ENCODE peak calls at places on chromosomes 7 and 10, in six cellular contexts. One of them, this sample, is unnamed.

GRCh38 chr7:76296743-76297740 is 5.4 kb upstream of the HSPB1 start:
- DNase-seq in dorsolateral prefrontal cortex: no peak
- DNase-seq in AG04450: peak; percentile 84
- DNase-seq in hepatocyte: peak; percentile 84
- DNase-seq in HFF-Myc: no peak
- DNase-seq in fibroblast of mammary gland: peak; percentile 93
- DNase-seq in this sample: peak; percentile 87

GRCh38 chr10:116418394-116418793 is 9.3 kb upstream of the PNLIPRP3 start:
- DNase-seq in HFF-Myc: no peak
- DNase-seq in fibroblast of mammary gland: no peak
- DNase-seq in hepatocyte: no peak
- DNase-seq in dorsolateral prefrontal cortex: no peak
- DNase-seq in AG04450: no peak
- DNase-seq in this sample: no peak

GRCh38 chr10:112793197-112793921 is 156.7 kb upstream of the TCF7L2 start:
- DNase-seq in fibroblast of mammary gland: peak; percentile 75
- DNase-seq in AG04450: no peak
- DNase-seq in hepatocyte: no peak
- DNase-seq in HFF-Myc: no peak
- DNase-seq in dorsolateral prefrontal cortex: no peak
- DNase-seq in this sample: no peak

GRCh38 chr7:101245147-101245668 is 327 bp upstream of the FIS1 start:
- DNase-seq in HFF-Myc: no peak
- DNase-seq in AG04450: no peak
- DNase-seq in dorsolateral prefrontal cortex: no peak
- DNase-seq in fibroblast of mammary gland: no peak
- DNase-seq in hepatocyte: no peak
- DNase-seq in this sample: no peak

GRCh38 chr10:12513003-12513365 is 163.6 kb downstream of the CAMK1D start:
- DNase-seq in AG04450: no peak
- DNase-seq in fibroblast of mammary gland: no peak
- DNase-seq in HFF-Myc: no peak
- DNase-seq in dorsolateral prefrontal cortex: no peak
- DNase-seq in hepatocyte: no peak
- DNase-seq in this sample: no peak

GRCh38 chr10:3961082-3961481 is 176.1 kb upstream of the KLF6 start:
- DNase-seq in AG04450: no peak
- DNase-seq in HFF-Myc: no peak
- DNase-seq in dorsolateral prefrontal cortex: no peak
- DNase-seq in hepatocyte: no peak
- DNase-seq in fibroblast of mammary gland: no peak
- DNase-seq in this sample: no peak

GRCh38 chr10:62738916-62739315 is 65.6 kb upstream of the ADO start:
- DNase-seq in dorsolateral prefrontal cortex: no peak
- DNase-seq in hepatocyte: no peak
- DNase-seq in HFF-Myc: peak; percentile 39
- DNase-seq in AG04450: no peak
- DNase-seq in fibroblast of mammary gland: peak; percentile 84
- DNase-seq in this sample: no peak

GRCh38 chr7:108653526-108653925 is 83.9 kb downstream of the DNAJB9 start:
- DNase-seq in hepatocyte: peak; percentile 9
- DNase-seq in HFF-Myc: no peak
- DNase-seq in dorsolateral prefrontal cortex: no peak
- DNase-seq in AG04450: no peak
- DNase-seq in fibroblast of mammary gland: no peak
- DNase-seq in this sample: no peak

GRCh38 chr7:84422790-84423189 is 228.2 kb upstream of the SEMA3A start:
- DNase-seq in fibroblast of mammary gland: peak; percentile 37
- DNase-seq in HFF-Myc: no peak
- DNase-seq in dorsolateral prefrontal cortex: no peak
- DNase-seq in AG04450: no peak
- DNase-seq in hepatocyte: no peak
- DNase-seq in this sample: no peak

GRCh38 chr10:97764519-97764931 is 7.3 kb downstream of the SFRP5 start:
- DNase-seq in hepatocyte: no peak
- DNase-seq in HFF-Myc: no peak
- DNase-seq in dorsolateral prefrontal cortex: no peak
- DNase-seq in fibroblast of mammary gland: no peak
- DNase-seq in AG04450: no peak
- DNase-seq in this sample: peak; percentile 40

GRCh38 chr10:85650791-85651506 is 715.6 kb downstream of the GRID1 start:
- DNase-seq in hepatocyte: peak; percentile 25
- DNase-seq in AG04450: no peak
- DNase-seq in dorsolateral prefrontal cortex: no peak
- DNase-seq in fibroblast of mammary gland: no peak
- DNase-seq in HFF-Myc: no peak
- DNase-seq in this sample: no peak

GRCh38 chr7:118877187-118877586 is 652.7 kb downstream of the ANKRD7 start:
- DNase-seq in dorsolateral prefrontal cortex: no peak
- DNase-seq in AG04450: no peak
- DNase-seq in HFF-Myc: no peak
- DNase-seq in fibroblast of mammary gland: no peak
- DNase-seq in hepatocyte: no peak
- DNase-seq in this sample: no peak

GRCh38 chr10:113273151-113273876 is 279.5 kb upstream of the HABP2 start:
- DNase-seq in dorsolateral prefrontal cortex: peak; percentile 5
- DNase-seq in hepatocyte: no peak
- DNase-seq in fibroblast of mammary gland: no peak
- DNase-seq in HFF-Myc: no peak
- DNase-seq in AG04450: no peak
- DNase-seq in this sample: no peak

GRCh38 chr7:104923010-104923421 is 91.0 kb upstream of the KMT2E start:
- DNase-seq in HFF-Myc: peak; percentile 82
- DNase-seq in fibroblast of mammary gland: peak; percentile 93
- DNase-seq in hepatocyte: peak; percentile 87
- DNase-seq in AG04450: peak; percentile 59
- DNase-seq in dorsolateral prefrontal cortex: peak; percentile 7
- DNase-seq in this sample: no peak

GRCh38 chr7:104971290-104972071 is 42.5 kb upstream of the KMT2E start:
- DNase-seq in AG04450: no peak
- DNase-seq in dorsolateral prefrontal cortex: no peak
- DNase-seq in fibroblast of mammary gland: peak; percentile 67
- DNase-seq in HFF-Myc: no peak
- DNase-seq in hepatocyte: peak; percentile 33
- DNase-seq in this sample: no peak

GRCh38 chr10:23314835-23315239 is 29.8 kb downstream of the C10orf67 start:
- DNase-seq in AG04450: peak; percentile 71
- DNase-seq in hepatocyte: peak; percentile 91
- DNase-seq in HFF-Myc: peak; percentile 69
- DNase-seq in fibroblast of mammary gland: peak; percentile 91
- DNase-seq in dorsolateral prefrontal cortex: peak; percentile 39
- DNase-seq in this sample: no peak

GRCh38 chr10:101767966-101768790 is 7.7 kb downstream of the FGF8 start:
- DNase-seq in hepatocyte: no peak
- DNase-seq in AG04450: no peak
- DNase-seq in HFF-Myc: no peak
- DNase-seq in dorsolateral prefrontal cortex: no peak
- DNase-seq in fibroblast of mammary gland: no peak
- DNase-seq in this sample: no peak

GRCh38 chr10:122461367-122461728 is at the start of gene HTRA1:
- DNase-seq in hepatocyte: no peak
- DNase-seq in AG04450: no peak
- DNase-seq in dorsolateral prefrontal cortex: peak; percentile 40
- DNase-seq in fibroblast of mammary gland: peak; percentile 78
- DNase-seq in HFF-Myc: no peak
- DNase-seq in this sample: peak; percentile 73

GRCh38 chr7:106369816-106370215 is 85.0 kb upstream of the NAMPT start:
- DNase-seq in fibroblast of mammary gland: peak; percentile 53
- DNase-seq in hepatocyte: no peak
- DNase-seq in dorsolateral prefrontal cortex: no peak
- DNase-seq in HFF-Myc: no peak
- DNase-seq in AG04450: no peak
- DNase-seq in this sample: no peak

GRCh38 chr7:32587431-32587948 is 92.2 kb downstream of the AVL9 start:
- DNase-seq in HFF-Myc: peak; percentile 59
- DNase-seq in dorsolateral prefrontal cortex: no peak
- DNase-seq in AG04450: peak; percentile 60
- DNase-seq in hepatocyte: no peak
- DNase-seq in fibroblast of mammary gland: peak; percentile 93
- DNase-seq in this sample: no peak

DNA sequence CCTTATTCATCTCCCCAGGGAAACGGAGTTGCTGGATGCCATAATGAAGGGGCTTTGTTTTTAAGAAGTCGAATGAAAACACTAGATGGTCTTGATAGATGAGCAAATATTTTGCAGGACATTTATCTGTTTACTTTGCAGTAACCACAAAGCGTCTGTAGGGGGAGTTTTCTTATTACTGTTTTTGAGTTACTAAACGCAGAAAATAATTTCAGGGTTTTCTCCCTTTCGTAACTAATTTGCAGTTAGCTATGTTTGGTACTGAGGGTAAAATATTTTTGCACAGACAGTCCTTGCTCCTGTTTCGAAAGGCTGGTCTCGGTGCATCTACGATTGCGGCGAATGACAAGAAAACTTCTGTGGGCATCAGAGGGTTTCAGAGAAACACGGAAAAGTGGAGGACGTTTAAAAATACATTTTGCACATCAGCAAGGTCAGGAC is 505.6 kb upstream of the MKI67 start:
- DNase-seq in hepatocyte: peak; percentile 32
- DNase-seq in dorsolateral prefrontal cortex: no peak
- DNase-seq in HFF-Myc: no peak
- DNase-seq in AG04450: no peak
- DNase-seq in fibroblast of mammary gland: peak; percentile 58
- DNase-seq in this sample: no peak
- TF ChIP-seq CTCF in hepatocyte: peak; percentile 58
- TF ChIP-seq CTCF in dorsolateral prefrontal cortex: peak; percentile 67
- TF ChIP-seq CTCF in HFF-Myc: peak; percentile 11
- TF ChIP-seq CTCF in AG04450: peak; percentile 6
- TF ChIP-seq CTCF in fibroblast of mammary gland: peak; percentile 63
- TF ChIP-seq CTCF in this sample: peak; percentile 21

GRCh38 chr10:31709028-31709427 is 219.6 kb downstream of the ARHGAP12 start:
- DNase-seq in dorsolateral prefrontal cortex: peak; percentile 31
- DNase-seq in fibroblast of mammary gland: no peak
- DNase-seq in AG04450: no peak
- DNase-seq in hepatocyte: no peak
- DNase-seq in HFF-Myc: no peak
- DNase-seq in this sample: no peak

GRCh38 chr10:31706464-31706863 is 222.2 kb downstream of the ARHGAP12 start:
- DNase-seq in dorsolateral prefrontal cortex: no peak
- DNase-seq in fibroblast of mammary gland: no peak
- DNase-seq in hepatocyte: no peak
- DNase-seq in AG04450: no peak
- DNase-seq in HFF-Myc: no peak
- DNase-seq in this sample: no peak

GRCh38 chr10:31706921-31707571 is 221.6 kb downstream of the ARHGAP12 start:
- DNase-seq in dorsolateral prefrontal cortex: no peak
- DNase-seq in fibroblast of mammary gland: no peak
- DNase-seq in hepatocyte: peak; percentile 26
- DNase-seq in AG04450: no peak
- DNase-seq in HFF-Myc: no peak
- DNase-seq in this sample: no peak

GRCh38 chr10:31708513-31708912 is 220.1 kb downstream of the ARHGAP12 start:
- DNase-seq in hepatocyte: no peak
- DNase-seq in AG04450: no peak
- DNase-seq in dorsolateral prefrontal cortex: no peak
- DNase-seq in HFF-Myc: no peak
- DNase-seq in fibroblast of mammary gland: no peak
- DNase-seq in this sample: no peak

DNA sequence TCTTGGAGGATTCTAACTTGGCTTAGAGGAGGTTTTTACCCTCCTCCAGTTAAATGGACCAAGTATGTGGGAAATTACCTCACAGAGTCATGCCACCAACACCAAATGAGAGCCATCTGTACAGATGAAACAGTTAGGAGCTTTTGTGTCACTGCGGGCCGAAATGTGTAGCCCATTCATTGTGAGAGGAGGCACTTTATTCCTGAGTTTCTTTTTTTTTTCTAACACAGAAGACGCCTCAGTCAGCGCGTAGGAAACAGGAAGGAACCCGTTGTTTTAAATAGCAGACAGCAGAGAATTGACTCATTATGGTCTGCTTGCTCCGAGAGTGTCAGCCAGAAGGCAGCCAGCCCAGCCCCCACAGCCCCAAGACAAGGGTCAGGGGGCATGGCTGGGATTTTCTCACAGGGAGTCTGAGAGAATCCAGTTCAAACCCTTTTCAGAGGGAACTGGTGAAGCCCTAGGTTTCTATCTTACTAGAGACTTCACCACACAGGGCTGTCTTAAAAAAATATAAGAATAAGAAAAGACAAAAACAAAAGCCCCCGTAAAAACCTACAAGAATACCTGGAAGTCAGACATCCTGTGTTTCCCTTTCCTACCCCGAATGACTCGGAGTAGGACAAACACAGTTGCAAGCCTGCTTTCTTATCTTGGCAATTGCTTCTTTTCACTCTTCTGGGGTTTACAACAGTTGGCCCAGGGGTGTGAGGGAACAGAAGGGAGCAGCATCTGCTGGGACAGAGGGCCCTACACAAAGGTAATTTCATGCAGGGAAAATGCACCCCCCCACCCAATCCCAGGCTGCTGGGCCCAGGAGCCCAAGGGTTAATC is 220.8 kb downstream of the ARHGAP12 start:
- DNase-seq in HFF-Myc: peak; percentile 73
- DNase-seq in AG04450: peak; percentile 13
- DNase-seq in dorsolateral prefrontal cortex: no peak
- DNase-seq in fibroblast of mammary gland: peak; percentile 79
- DNase-seq in hepatocyte: peak; percentile 34
- DNase-seq in this sample: no peak
- H3K4me3 ChIP-seq in HFF-Myc: no peak overlapping the region
- H3K4me3 ChIP-seq in AG04450: peak overlapping the region; percentile 7
- H3K4me3 ChIP-seq in dorsolateral prefrontal cortex: peak overlapping the region; percentile 13
- H3K4me3 ChIP-seq in fibroblast of mammary gland: no peak overlapping the region
- H3K4me3 ChIP-seq in hepatocyte: no peak overlapping the region
- H3K4me3 ChIP-seq in this sample: no peak overlapping the region

DNA sequence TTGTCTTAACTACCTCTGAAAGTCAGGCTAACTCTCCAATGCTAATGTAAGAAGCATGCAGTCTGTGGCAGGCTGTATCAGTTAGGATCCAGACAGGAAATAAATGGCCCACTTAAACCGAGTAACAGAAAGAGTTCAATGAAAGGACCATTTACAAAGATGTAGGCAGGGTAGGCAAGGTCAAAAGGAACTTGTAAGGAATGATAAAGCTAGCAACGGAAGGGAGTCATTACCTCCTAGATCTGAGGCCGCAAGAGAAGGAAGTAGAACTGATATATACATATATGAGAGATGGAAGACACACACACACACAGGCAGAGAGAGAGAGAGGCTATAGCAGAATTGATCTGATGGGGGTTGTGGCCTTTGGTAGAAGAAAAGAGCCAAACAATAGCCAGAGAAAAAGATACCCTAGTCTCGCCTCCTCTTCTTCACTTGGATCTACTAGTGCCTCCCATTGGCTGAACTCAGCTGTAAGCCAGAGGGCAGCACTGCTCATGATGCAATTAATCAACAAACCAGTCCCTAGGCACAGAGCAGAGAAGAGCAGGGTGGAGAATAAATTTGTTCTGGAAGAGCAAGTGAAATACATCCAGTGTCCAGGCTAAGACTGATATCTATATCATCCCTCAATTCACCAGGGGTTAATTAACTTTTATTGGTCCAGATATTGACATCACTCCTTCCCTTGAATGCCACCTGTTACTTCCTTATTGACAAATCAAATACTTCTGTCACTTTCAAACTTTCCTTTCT is 91.2 kb downstream of the LSMEM1 start:
- DNase-seq in AG04450: no peak
- DNase-seq in HFF-Myc: no peak
- DNase-seq in dorsolateral prefrontal cortex: no peak
- DNase-seq in hepatocyte: no peak
- DNase-seq in fibroblast of mammary gland: no peak
- DNase-seq in this sample: no peak
- TF ChIP-seq CTCF in AG04450: no peak
- TF ChIP-seq CTCF in HFF-Myc: peak; percentile 17
- TF ChIP-seq CTCF in dorsolateral prefrontal cortex: no peak
- TF ChIP-seq CTCF in hepatocyte: no peak
- TF ChIP-seq CTCF in fibroblast of mammary gland: peak; percentile 8
- TF ChIP-seq CTCF in this sample: no peak

GRCh38 chr10:102965455-102965854 is 47.4 kb downstream of the CNNM2 start:
- DNase-seq in fibroblast of mammary gland: no peak
- DNase-seq in HFF-Myc: no peak
- DNase-seq in AG04450: no peak
- DNase-seq in hepatocyte: peak; percentile 19
- DNase-seq in dorsolateral prefrontal cortex: no peak
- DNase-seq in this sample: no peak
- H3K4me3 ChIP-seq in fibroblast of mammary gland: no peak overlapping the region
- H3K4me3 ChIP-seq in HFF-Myc: no peak overlapping the region
- H3K4me3 ChIP-seq in AG04450: no peak overlapping the region
- H3K4me3 ChIP-seq in hepatocyte: no peak overlapping the region
- H3K4me3 ChIP-seq in dorsolateral prefrontal cortex: no peak overlapping the region
- H3K4me3 ChIP-seq in this sample: no peak overlapping the region

This sample was measured in pancreas.